ENCODE peak calls at places on chromosomes 3 and 15, in four cellular contexts. Z, G, S and X are unnamed samples.

GRCh38 chr3:129492691-129493090 is 35.7 kb upstream of the RHO start:
- DNase-seq in Z (no peak), G (no peak), S (no peak), X (no peak)

GRCh38 chr15:60859996-60860494 is 369.1 kb downstream of the RORA start:
- DNase-seq in Z (no peak), G (no peak), S (no peak), X (no peak)

GRCh38 chr3:71414189-71414924 is 169.2 kb downstream of the FOXP1 start:
- DNase-seq in Z (no peak), G (no peak), S (no peak), X (no peak)

GRCh38 chr3:48038971-48039481 is 22.8 kb upstream of the MAP4 start:
- DNase-seq in Z (no peak), G (no peak), S (no peak), X (no peak)

GRCh38 chr3:12591997-12592715 is 35.3 kb downstream of the MKRN2 start:
- DNase-seq in Z (no peak), G (no peak), S (no peak), X (no peak)

GRCh38 chr3:155995525-155996370 is 124.6 kb upstream of the KCNAB1 start:
- DNase-seq in Z (peak), G (no peak), S (peak), X (peak)

GRCh38 chr15:99909914-99910313 is 176.7 kb upstream of the LYSMD4 start:
- DNase-seq in Z (no peak), G (no peak), S (no peak), X (no peak)

GRCh38 chr3:71035886-71036285 is 547.6 kb downstream of the FOXP1 start:
- DNase-seq in Z (no peak), G (no peak), S (no peak), X (no peak)